ENCODE peak calls at places on chromosomes 5 and 9, in four cellular contexts. E is GM12891, K is GM12878, W is HL-60. H is an unnamed sample.

GRCh38 chr5:137182576-137182975 is 316.6 kb downstream of the SPOCK1 start:
- DNase-seq in E (no peak), K (no peak), W (no peak), H (no peak)

GRCh38 chr5:131375351-131375750 is 111.5 kb downstream of the CDC42SE2 start:
- DNase-seq in K (no peak), W (no peak), E (no peak), H (no peak)

GRCh38 chr9:70192707-70193106 is 66.1 kb upstream of the SMC5 start:
- DNase-seq in W (no peak), K (no peak), E (no peak), H (no peak)

GRCh38 chr5:125835293-125836172 is 587.7 kb upstream of the GRAMD2B start:
- DNase-seq in E (no peak), W (no peak), K (no peak), H (no peak)

GRCh38 chr9:114017741-114018715 is 60.1 kb downstream of the AMBP start:
- DNase-seq in W (no peak), K (no peak), E (no peak), H (no peak)

GRCh38 chr5:111083323-111083722 is 8.8 kb upstream of the WDR36 start:
- DNase-seq in W (no peak), E (no peak), K (no peak), H (no peak)

GRCh38 chr9:115672477-115673316 is 480.9 kb upstream of the PAPPA start:
- DNase-seq in K (no peak), E (no peak), W (no peak), H (no peak)

GRCh38 chr5:96347502-96348292 is 85.4 kb downstream of the PCSK1 start:
- DNase-seq in K (no peak), E (no peak), W (no peak), H (no peak)

GRCh38 chr9:107539427-107540154 is 50.0 kb upstream of the KLF4 start:
- DNase-seq in E (no peak), K (no peak), W (no peak), H (no peak)

GRCh38 chr5:815449-815848 is 30.9 kb upstream of the ZDHHC11B start:
- DNase-seq in W (no peak), E (no peak), K (no peak), H (no peak)

GRCh38 chr9:72985746-72986145 is 32.9 kb upstream of the ALDH1A1 start:
- DNase-seq in E (no peak), K (no peak), W (no peak), H (no peak)

DNA sequence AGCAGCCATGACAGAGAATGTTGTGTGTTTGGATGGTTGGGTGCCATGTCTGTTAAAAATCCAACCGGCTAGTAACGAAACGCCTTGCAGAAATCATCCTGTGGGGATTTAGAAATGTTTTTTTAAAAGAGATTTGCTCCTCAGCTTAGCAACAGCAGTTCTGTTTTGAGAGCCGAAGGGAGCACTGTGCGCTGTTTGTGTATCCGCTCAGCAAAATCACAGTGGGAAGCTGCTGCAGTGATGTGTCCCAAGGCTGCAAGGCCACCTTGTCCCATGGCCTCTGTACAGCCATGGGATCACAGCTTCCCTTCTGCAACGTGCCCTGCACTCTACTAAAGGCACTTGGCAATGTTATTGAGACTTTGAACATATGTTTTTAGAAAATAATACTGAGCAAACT is 40.9 kb downstream of the TRIO start:
- DNase-seq in K (no peak), E (no peak), W (no peak), H (no peak)
- TF ChIP-seq SPI1 in K (no peak), E (no peak), W (no peak), H (no peak)

GRCh38 chr5:106374956-106375355 is 1295.8 kb downstream of the EFNA5 start:
- DNase-seq in E (no peak), W (no peak), K (no peak), H (no peak)

GRCh38 chr5:106376522-106376921 is 1294.2 kb downstream of the EFNA5 start:
- DNase-seq in W (no peak), E (no peak), K (no peak), H (no peak)

GRCh38 chr5:106386287-106386686 is 1284.5 kb downstream of the EFNA5 start:
- DNase-seq in E (no peak), K (no peak), W (no peak), H (no peak)

DNA sequence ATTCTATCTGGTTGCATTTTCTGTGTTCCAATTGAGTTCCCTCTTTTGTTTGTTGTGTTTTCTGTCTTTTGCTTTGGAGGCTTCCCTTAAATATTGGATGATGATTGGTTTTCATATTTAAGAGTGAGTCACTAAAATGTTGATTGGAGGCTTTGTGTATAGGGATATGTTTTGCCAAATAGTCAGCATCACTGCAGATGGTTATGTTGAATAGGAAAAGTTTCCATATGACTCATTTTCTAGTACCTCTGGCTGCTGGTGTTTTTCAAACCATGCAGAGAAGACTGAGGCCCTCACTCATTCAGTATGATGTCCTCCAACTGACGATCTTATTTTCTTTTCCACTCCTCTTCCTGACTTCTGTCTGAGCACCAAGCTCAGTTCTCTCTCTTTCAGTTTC is 1290.0 kb downstream of the EFNA5 start:
- DNase-seq in K (no peak), W (no peak), E (no peak), H (no peak)
- TF ChIP-seq SPI1 in K (no peak), W (no peak), E (no peak), H (no peak)

GRCh38 chr5:114296191-114296590 is 65.7 kb upstream of the KCNN2 start:
- DNase-seq in E (no peak), K (no peak), W (no peak), H (no peak)
- TF ChIP-seq SPI1 in E (no peak), K (no peak), W (no peak), H (no peak)

GRCh38 chr9:122092611-122093506 is at the start of gene TTLL11:
- DNase-seq in W (peak), K (peak), E (peak), H (peak)
- TF ChIP-seq SPI1 in W (no peak), K (no peak), E (no peak), H (no peak)

GRCh38 chr5:88548136-88548535 is 279.5 kb upstream of the TMEM161B start:
- DNase-seq in E (no peak), K (no peak), W (no peak), H (no peak)

GRCh38 chr5:88550736-88551135 is 282.1 kb upstream of the TMEM161B start:
- DNase-seq in W (no peak), E (no peak), K (no peak), H (no peak)

GRCh38 chr5:88553926-88554325 is 285.3 kb upstream of the TMEM161B start:
- DNase-seq in E (no peak), K (no peak), W (no peak), H (no peak)

GRCh38 chr5:88552406-88552805 is 283.8 kb upstream of the TMEM161B start:
- DNase-seq in W (no peak), E (no peak), K (no peak), H (no peak)

GRCh38 chr5:88551724-88552345 is 283.2 kb upstream of the TMEM161B start:
- DNase-seq in W (no peak), E (no peak), K (no peak), H (no peak)
- TF ChIP-seq SPI1 in W (no peak), E (no peak), K (no peak), H (no peak)

DNA sequence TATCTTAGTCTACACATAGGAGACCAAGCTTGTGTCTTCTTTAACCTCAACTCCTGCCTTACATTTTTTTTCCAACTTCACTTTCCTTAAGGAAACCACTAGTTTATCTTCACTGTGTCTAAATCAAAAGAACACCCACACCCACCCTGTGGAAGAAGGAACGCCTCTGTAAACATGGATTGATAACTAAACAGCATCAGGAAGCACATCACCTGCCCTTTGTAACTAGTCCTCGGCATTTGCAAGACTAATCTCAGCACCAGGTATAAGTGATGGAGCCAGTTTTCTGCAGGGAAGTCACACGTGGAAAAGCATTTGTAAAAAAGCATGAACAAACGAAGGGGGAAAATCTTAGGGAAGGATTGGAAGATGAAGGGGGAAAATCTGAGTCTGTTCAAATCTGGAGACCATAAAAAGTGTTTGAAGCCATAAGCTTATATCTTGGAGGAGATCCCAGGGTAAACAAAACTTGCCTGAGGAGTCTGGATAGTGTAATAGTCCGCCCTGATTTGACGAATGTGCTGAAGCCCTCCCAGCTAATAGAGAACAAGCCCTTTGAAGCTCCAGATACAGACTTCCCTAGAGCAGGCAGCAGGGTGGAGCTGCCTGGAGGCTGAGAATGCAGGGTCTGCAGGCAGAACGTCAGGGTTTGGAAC is 117.3 kb upstream of the LHFPL2 start:
- DNase-seq in W (no peak), E (no peak), K (no peak), H (no peak)
- TF ChIP-seq SPI1 in W (no peak), E (no peak), K (no peak), H (no peak)

GRCh38 chr9:13570521-13570974 is 291.1 kb upstream of the MPDZ start:
- DNase-seq in K (no peak), W (no peak), E (no peak), H (no peak)

GRCh38 chr9:13576101-13576500 is 296.6 kb upstream of the MPDZ start:
- DNase-seq in K (no peak), E (no peak), W (no peak), H (no peak)

GRCh38 chr9:13580760-13581159 is 301.3 kb upstream of the MPDZ start:
- DNase-seq in E (no peak), K (no peak), W (no peak), H (no peak)

GRCh38 chr9:13569706-13570423 is 290.4 kb upstream of the MPDZ start:
- DNase-seq in E (no peak), W (no peak), K (no peak), H (no peak)

GRCh38 chr9:13575558-13575957 is 296.1 kb upstream of the MPDZ start:
- DNase-seq in K (no peak), W (no peak), E (no peak), H (no peak)
- TF ChIP-seq SPI1 in K (no peak), W (no peak), E (no peak), H (no peak)

DNA sequence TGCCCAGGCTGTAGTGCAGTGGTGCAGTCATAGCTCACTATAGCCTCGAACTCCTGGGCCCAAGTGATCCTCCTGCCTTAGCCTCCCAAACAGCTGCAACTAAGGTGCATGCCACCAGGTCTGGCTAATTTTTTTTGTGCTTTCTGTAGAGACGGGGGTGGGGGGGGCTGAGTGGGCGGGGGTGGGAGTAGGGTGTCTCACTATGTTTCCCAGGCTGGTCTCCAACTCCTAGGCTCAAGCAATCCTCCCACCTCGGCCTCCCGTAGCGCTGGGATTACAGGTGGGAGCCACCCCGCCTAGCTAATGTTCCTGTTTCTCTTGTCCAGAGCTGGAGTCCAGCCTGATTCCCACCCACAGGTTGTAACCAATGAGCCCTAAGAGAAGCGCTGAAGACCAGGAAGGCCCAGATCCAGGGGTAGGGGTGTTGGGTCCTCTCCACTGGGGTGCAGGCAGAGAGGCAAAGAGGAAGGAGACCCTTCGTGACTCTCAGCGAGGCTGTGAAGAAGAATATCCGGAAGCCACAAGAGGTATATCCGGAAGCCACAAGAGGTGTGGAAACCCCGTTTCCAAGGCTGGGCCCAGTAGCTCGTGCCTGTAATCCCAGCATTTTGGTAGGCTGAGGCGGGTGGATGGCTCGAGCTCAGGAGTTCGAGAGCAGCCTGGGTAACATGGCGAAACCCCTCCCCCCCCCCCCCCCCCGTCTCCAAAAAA is 837 bp upstream of the BBLN start:
- DNase-seq in W (peak), E (no peak), K (peak), H (peak)
- TF ChIP-seq SPI1 in W (peak), E (no peak), K (no peak), H (no peak)